ENCODE peak calls at places on chromosomes 4 and X, in seven cellular contexts. Z, R, U, W, F, Y and O are unnamed samples.

GRCh38 chr4:44679060-44679459 is 840 bp downstream of the GUF1 start:
- DNase-seq in Z (no peak), R (no peak), U (no peak), W (no peak), F (no peak), Y (no peak), O (no peak)

GRCh38 chrX:139204576-139204902 is 326.0 kb upstream of the F9 start:
- DNase-seq in Z (no peak), R (no peak), U (no peak), W (no peak), F (no peak), Y (no peak), O (peak; percentile 1)

GRCh38 chr4:2950221-2950989 is 12.8 kb downstream of the NOP14 start:
- DNase-seq in Z (no peak), R (no peak), U (no peak), W (no peak), F (no peak), Y (no peak), O (no peak)

GRCh38 chr4:174579421-174579820 is 57.1 kb upstream of the HPGD start:
- DNase-seq in Z (no peak), R (no peak), U (no peak), W (no peak), F (no peak), Y (no peak), O (no peak)

GRCh38 chr4:127309360-127310095 is 323.2 kb upstream of the INTU start:
- DNase-seq in Z (no peak), R (no peak), U (no peak), W (no peak), F (no peak), Y (no peak), O (peak; percentile 59)

GRCh38 chr4:8913858-8914460 is 42.3 kb upstream of the HMX1 start:
- DNase-seq in Z (no peak), R (no peak), U (no peak), W (no peak), F (no peak), Y (no peak), O (no peak)

GRCh38 chrX:71143508-71143907 is 1.1 kb upstream of the NLGN3 start:
- DNase-seq in Z (peak; percentile 29), R (no peak), U (peak; percentile 58), W (peak; percentile 26), F (no peak), Y (peak; percentile 38), O (no peak)

GRCh38 chrX:110045421-110045820 is 42.5 kb downstream of the TMEM164 start:
- DNase-seq in Z (no peak), R (no peak), U (no peak), W (no peak), F (no peak), Y (no peak), O (no peak)

GRCh38 chrX:147958316-147958715 is 22.8 kb upstream of the FMR1NB start:
- DNase-seq in Z (no peak), R (no peak), U (no peak), W (no peak), F (no peak), Y (no peak), O (peak; percentile 77)

GRCh38 chrX:15129412-15129811 is 140.5 kb downstream of the ASB9 start:
- DNase-seq in Z (no peak), R (no peak), U (no peak), W (no peak), F (no peak), Y (no peak), O (no peak)

GRCh38 chr4:138959421-138959820 is 56.2 kb upstream of the NOCT start:
- DNase-seq in Z (no peak), R (no peak), U (peak; percentile 36), W (no peak), F (no peak), Y (no peak), O (no peak)

GRCh38 chr4:102713096-102713495 is 47.7 kb downstream of the MANBA start:
- DNase-seq in Z (no peak), R (no peak), U (peak; percentile 42), W (no peak), F (no peak), Y (no peak), O (peak; percentile 17)

GRCh38 chrX:40809210-40809609 is 73.9 kb upstream of the MED14 start:
- DNase-seq in Z (no peak), R (no peak), U (no peak), W (no peak), F (no peak), Y (no peak), O (peak; percentile 6)

GRCh38 chrX:54294306-54294705 is 63.5 kb downstream of the WNK3 start:
- DNase-seq in Z (no peak), R (no peak), U (no peak), W (no peak), F (no peak), Y (no peak), O (no peak)

GRCh38 chrX:45697591-45697990 is 496.9 kb upstream of the DIPK2B start:
- DNase-seq in Z (no peak), R (no peak), U (peak; percentile 77), W (no peak), F (no peak), Y (no peak), O (peak; percentile 93)

GRCh38 chrX:109889289-109890006 is 113.5 kb upstream of the TMEM164 start:
- DNase-seq in Z (no peak), R (no peak), U (peak; percentile 54), W (no peak), F (no peak), Y (no peak), O (peak; percentile 12)

GRCh38 chrX:119402588-119402987 is 3.5 kb downstream of the SLC25A43 start:
- DNase-seq in Z (no peak), R (no peak), U (no peak), W (no peak), F (no peak), Y (no peak), O (no peak)

GRCh38 chr4:23881052-23881501 is 8.8 kb downstream of the PPARGC1A start:
- DNase-seq in Z (no peak), R (no peak), U (peak; percentile 56), W (peak; percentile 61), F (no peak), Y (no peak), O (no peak)

GRCh38 chrX:110081320-110081719 is 78.4 kb downstream of the TMEM164 start:
- DNase-seq in Z (no peak), R (no peak), U (peak; percentile 4), W (no peak), F (no peak), Y (no peak), O (no peak)